ENCODE peak calls at places on chromosomes 6 and 20, in seven cellular contexts. D, H, Q, P, B, E and J are unnamed samples.

GRCh38 chr6:128363424-128363823 is 157.0 kb downstream of the PTPRK start:
- DNase-seq in H (no peak), B (no peak), D (no peak), E (no peak), Q (no peak), P (no peak), J (no peak)

GRCh38 chr20:35120012-35120701 is 27.0 kb downstream of the EDEM2 start:
- DNase-seq in E (peak), H (no peak), Q (peak), B (no peak), P (peak), D (no peak), J (no peak)

GRCh38 chr20:5910192-5910591 is 40.1 kb downstream of the TRMT6 start:
- DNase-seq in B (no peak), D (no peak), Q (no peak), E (no peak), H (no peak), P (no peak), J (no peak)

GRCh38 chr6:117930645-117931044 is 23.6 kb downstream of the SLC35F1 start:
- DNase-seq in P (no peak), B (no peak), E (no peak), D (no peak), Q (no peak), H (no peak), J (no peak)

GRCh38 chr6:167118839-167119238 is 4.1 kb upstream of the CCR6 start:
- DNase-seq in E (no peak), B (no peak), Q (no peak), P (no peak), H (no peak), D (no peak), J (no peak)

GRCh38 chr6:47132724-47133123 is 90.6 kb upstream of the ADGRF1 start:
- DNase-seq in H (no peak), P (no peak), Q (no peak), E (no peak), D (no peak), B (no peak), J (peak)

GRCh38 chr20:19976595-19977372 is 40.4 kb upstream of the NAA20 start:
- DNase-seq in P (no peak), E (no peak), B (no peak), Q (peak), D (no peak), H (no peak), J (peak)

GRCh38 chr20:11726021-11726420 is 191.7 kb upstream of the BTBD3 start:
- DNase-seq in B (no peak), D (no peak), Q (no peak), P (no peak), E (no peak), H (no peak), J (no peak)

GRCh38 chr6:106177786-106178185 is 91.7 kb downstream of the PRDM1 start:
- DNase-seq in P (no peak), B (no peak), E (no peak), D (no peak), Q (no peak), H (no peak), J (no peak)